ENCODE peak calls at places on chromosome 20, in four cellular contexts. J is GM19239; S is activated naive CD4-positive, alpha-beta T cell treated with anti-CD3 and anti-CD28 coated beads, Interleukin-2, amount 50 U/mL, for 16 hours; A is heart left ventricle. I is an unnamed sample.

GRCh38 chr20:44683263-44684046 is 31.7 kb upstream of the CCN5 start:
- DNase-seq in S (peak; percentile 40), J (peak; percentile 74), A (no peak), I (peak; percentile 67)

GRCh38 chr20:35738410-35739179 is 3.5 kb downstream of the RBM39 start:
- DNase-seq in J (no peak), S (no peak), A (no peak), I (no peak)

GRCh38 chr20:50295762-50296449 is 105.3 kb downstream of the CEBPB start:
- DNase-seq in S (no peak), J (no peak), A (no peak), I (no peak)

GRCh38 chr20:11716239-11716944 is 201.3 kb upstream of the BTBD3 start:
- DNase-seq in S (no peak), A (no peak), J (no peak), I (peak; percentile 18)

GRCh38 chr20:61516398-61517208 is 264.5 kb downstream of the CDH4 start:
- DNase-seq in S (no peak), J (no peak), A (peak; percentile 29), I (no peak)

GRCh38 chr20:3068986-3069900 is 2.2 kb upstream of the OXT start:
- DNase-seq in S (peak; percentile 28), A (no peak), J (no peak), I (no peak)

GRCh38 chr20:53805895-53806384 is 212.3 kb upstream of the ZNF217 start:
- DNase-seq in S (no peak), A (no peak), J (no peak), I (no peak)

GRCh38 chr20:21583486-21584168 is 69.8 kb upstream of the NKX2-2 start:
- DNase-seq in J (no peak), A (no peak), S (no peak), I (no peak)

GRCh38 chr20:64138276-64138815 is 25.9 kb upstream of the MYT1 start:
- DNase-seq in S (peak; percentile 3), J (no peak), A (no peak), I (no peak)

GRCh38 chr20:21280496-21281016 is 22.6 kb upstream of the XRN2 start:
- DNase-seq in S (no peak), A (no peak), J (no peak), I (no peak)

GRCh38 chr20:60691966-60692615 is 560.0 kb upstream of the CDH4 start:
- DNase-seq in J (no peak), A (no peak), S (no peak), I (no peak)

GRCh38 chr20:34988176-34988540 is 32.5 kb downstream of the MYH7B start:
- DNase-seq in S (no peak), A (no peak), J (no peak), I (no peak)

GRCh38 chr20:51800769-51801219 is 1.5 kb downstream of the SALL4 start:
- DNase-seq in J (no peak), A (no peak), S (no peak), I (peak; percentile 51)

GRCh38 chr20:43942661-43943285 is 28.1 kb downstream of the TOX2 start:
- DNase-seq in A (no peak), S (no peak), J (peak; percentile 62), I (no peak)

GRCh38 chr20:34872604-34873224 is at the start of gene GGT7:
- DNase-seq in J (peak; percentile 82), S (peak; percentile 89), A (peak; percentile 84), I (peak; percentile 87)

GRCh38 chr20:50335105-50335504 is 144.5 kb downstream of the CEBPB start:
- DNase-seq in A (no peak), J (no peak), S (no peak), I (no peak)

GRCh38 chr20:17557675-17558006 is 12.2 kb upstream of the DSTN start:
- DNase-seq in S (no peak), A (no peak), J (no peak), I (no peak)

GRCh38 chr20:45993197-45993951 is 15.3 kb upstream of the MMP9 start:
- DNase-seq in S (no peak), J (no peak), A (no peak), I (no peak)

GRCh38 chr20:1829531-1829930 is 65.7 kb upstream of the SIRPA start:
- DNase-seq in S (no peak), J (no peak), A (no peak), I (no peak)

I was measured in testis.